ENCODE peak calls at places on chromosomes 12 and 14, in seven cellular contexts. M is mammary epithelial cell; K is cardiac muscle cell; W is ovary; Q is transverse colon; D is SJSA1; P is CD8-positive, alpha-beta T cell. F is an unnamed sample.

GRCh38 chr12:100959481-100959880 is 164.9 kb downstream of the ANO4 start:
- DNase-seq in M (peak; percentile 31), P (no peak), Q (no peak), K (no peak), W (no peak), D (no peak), F (no peak)

GRCh38 chr14:36022765-36023415 is 153.6 kb downstream of the PTCSC3 start:
- DNase-seq in M (no peak), Q (no peak), W (no peak), K (no peak), P (no peak), D (no peak), F (no peak)

GRCh38 chr12:46609281-46609623 is 216.5 kb downstream of the SLC38A4 start:
- DNase-seq in Q (no peak), K (no peak), D (peak; percentile 4), W (no peak), P (no peak), M (no peak), F (no peak)

GRCh38 chr14:50955373-50956043 is 11.2 kb upstream of the PYGL start:
- DNase-seq in M (peak; percentile 98), D (peak; percentile 87), K (peak; percentile 20), Q (peak; percentile 77), P (no peak), W (no peak), F (peak; percentile 80)

GRCh38 chr12:70246580-70246979 is 3.3 kb downstream of the CNOT2 start:
- DNase-seq in K (no peak), M (peak; percentile 12), Q (no peak), D (peak; percentile 43), W (no peak), P (no peak), F (no peak)

GRCh38 chr14:38000340-38000739 is 207.4 kb upstream of the SSTR1 start:
- DNase-seq in M (no peak), K (no peak), P (no peak), D (no peak), W (no peak), Q (no peak), F (no peak)

GRCh38 chr12:75908961-75909699 is 122.4 kb downstream of the PHLDA1 start:
- DNase-seq in D (peak; percentile 11), W (peak; percentile 69), P (no peak), Q (peak; percentile 37), M (no peak), K (no peak), F (peak; percentile 71)

GRCh38 chr14:100654814-100655795 is 67.9 kb upstream of the BEGAIN start:
- DNase-seq in D (no peak), K (peak; percentile 60), W (no peak), P (peak; percentile 65), Q (peak; percentile 56), M (peak; percentile 12), F (no peak)

GRCh38 chr14:102150636-102151195 is 11.0 kb downstream of the WDR20 start:
- DNase-seq in K (peak; percentile 21), M (no peak), D (no peak), W (no peak), Q (no peak), P (no peak), F (no peak)

GRCh38 chr12:62347922-62348650 is 87.9 kb downstream of the USP15 start:
- DNase-seq in M (no peak), K (no peak), W (no peak), P (no peak), Q (no peak), D (peak; percentile 92), F (no peak)

GRCh38 chr14:99612737-99613330 is 8.8 kb upstream of the CCDC85C start:
- DNase-seq in M (peak; percentile 94), W (no peak), K (no peak), D (no peak), P (no peak), Q (no peak), F (no peak)

GRCh38 chr14:100307215-100308111 is 1.2 kb upstream of the SLC25A29 start:
- DNase-seq in W (no peak), M (no peak), P (no peak), K (peak; percentile 43), D (no peak), Q (peak; percentile 32), F (no peak)

GRCh38 chr14:60862283-60862682 is 118.6 kb downstream of the TRMT5 start:
- DNase-seq in K (peak; percentile 65), W (no peak), M (peak; percentile 14), P (no peak), D (no peak), Q (peak; percentile 82), F (peak; percentile 54)

GRCh38 chr14:23168246-23168645 is 15.2 kb downstream of the SLC7A8 start:
- DNase-seq in D (no peak), W (no peak), Q (no peak), P (no peak), M (no peak), K (peak; percentile 40), F (no peak)

GRCh38 chr12:19695244-19696098 is 256.2 kb downstream of the AEBP2 start:
- DNase-seq in P (no peak), M (no peak), K (no peak), W (no peak), Q (no peak), D (no peak), F (no peak)

GRCh38 chr12:5889381-5890047 is 55.5 kb downstream of the ANO2 start:
- DNase-seq in Q (no peak), D (no peak), M (no peak), K (no peak), W (no peak), P (no peak), F (no peak)

GRCh38 chr12:13443498-13443897 is 247.0 kb downstream of the EMP1 start:
- DNase-seq in D (no peak), K (no peak), P (no peak), W (no peak), M (no peak), Q (no peak), F (no peak)

GRCh38 chr12:54759751-54760150 is 94.6 kb upstream of the MUCL1 start:
- DNase-seq in P (no peak), K (peak; percentile 24), Q (no peak), D (no peak), M (peak; percentile 52), W (no peak), F (no peak)

GRCh38 chr14:87615822-87616679 is 376.9 kb downstream of the GALC start:
- DNase-seq in Q (peak; percentile 8), D (peak; percentile 11), W (peak; percentile 15), M (peak; percentile 37), P (no peak), K (peak; percentile 80), F (no peak)

GRCh38 chr12:69511016-69511415 is 40.8 kb downstream of the FRS2 start:
- DNase-seq in K (no peak), D (no peak), W (no peak), M (no peak), Q (no peak), P (no peak), F (no peak)

GRCh38 chr12:85865905-85866304 is 8.2 kb upstream of the NTS start:
- DNase-seq in W (no peak), K (peak; percentile 8), D (no peak), Q (no peak), P (no peak), M (no peak), F (no peak)

DNA sequence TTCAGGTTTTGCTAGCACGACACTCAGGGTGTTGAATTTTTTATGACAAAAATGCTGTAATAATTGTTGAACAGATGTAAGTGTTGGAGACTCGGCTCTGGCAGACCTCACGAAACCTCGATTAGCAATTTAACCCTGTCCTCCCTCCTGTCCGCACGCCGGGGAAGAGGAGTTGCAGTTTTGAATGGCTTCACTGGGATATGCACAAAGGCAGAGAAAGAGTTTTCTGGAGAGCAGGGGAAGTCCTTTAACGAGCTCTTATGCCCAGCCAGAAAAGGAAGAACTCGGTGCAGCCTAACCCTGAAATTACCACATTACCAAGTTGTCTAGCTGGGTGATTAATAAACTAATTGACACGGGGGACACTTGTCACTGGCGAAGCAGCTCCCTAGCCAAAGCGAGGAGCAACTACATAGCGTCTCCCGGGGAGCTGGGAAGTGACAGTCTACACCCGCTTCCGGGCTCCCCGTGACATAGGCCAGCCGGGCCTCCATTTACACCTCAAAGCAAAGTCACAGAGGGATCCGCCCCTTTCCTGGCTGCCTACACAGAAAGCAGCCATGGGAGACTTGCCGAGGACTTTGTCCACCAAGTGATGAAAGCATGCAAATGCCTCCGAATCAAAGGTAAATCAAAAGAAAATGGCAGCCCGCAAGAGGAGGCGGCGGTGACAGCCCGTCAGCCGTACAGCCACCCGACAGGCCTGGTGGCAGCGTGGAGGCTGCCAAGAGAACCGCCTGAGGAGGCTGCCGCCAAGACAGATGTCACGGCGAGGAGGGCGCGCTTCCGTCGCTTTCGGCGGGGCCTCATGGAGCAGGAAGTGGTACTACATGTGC is 661.3 kb downstream of the VRK1 start:
- DNase-seq in P (peak; percentile 89), Q (peak; percentile 28), M (no peak), D (no peak), K (peak; percentile 21), W (no peak), F (peak; percentile 25)
- H3K4me3 ChIP-seq in P (peak overlapping the region; percentile 62), Q (peak overlapping the region; percentile 1), M (no peak overlapping the region), D (no peak overlapping the region), K (peak overlapping the region; percentile 6), W (no peak overlapping the region), F (peak overlapping the region; percentile 12)

GRCh38 chr12:10721654-10722501 is 1.2 kb downstream of the YBX3 start:
- DNase-seq in M (peak; percentile 97), W (peak; percentile 95), K (peak; percentile 71), D (peak; percentile 85), P (peak; percentile 63), Q (peak; percentile 88), F (peak; percentile 99)
- H3K4me1 ChIP-seq in M (peaks cover 45% of the 10 kb centered on the region), W (peaks cover 10% of the 10 kb centered on the region), K (peaks cover 38% of the 10 kb centered on the region), D (peaks cover 48% of the 10 kb centered on the region), P (peaks cover 25% of the 10 kb centered on the region), Q (peaks cover 20% of the 10 kb centered on the region), F (peaks cover 34% of the 10 kb centered on the region)

DNA sequence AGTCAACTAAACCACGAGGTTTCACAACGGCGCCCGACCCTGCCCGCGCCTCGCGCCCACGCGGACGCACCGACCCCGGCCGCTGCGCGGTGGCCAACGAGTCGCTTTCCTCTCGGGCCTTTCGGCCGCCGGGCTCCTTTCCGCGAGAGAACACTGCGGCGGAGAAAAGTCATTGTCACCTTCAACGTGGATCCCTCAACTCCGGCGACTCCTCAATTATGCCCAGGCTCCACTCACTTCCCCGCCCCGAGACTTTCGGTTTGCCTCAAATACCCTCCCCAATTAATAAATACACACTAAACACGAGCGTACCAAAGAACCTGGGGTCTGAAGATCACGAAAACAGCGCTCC is 450 bp downstream of the SINHCAF start:
- DNase-seq in M (no peak), W (peak; percentile 72), Q (no peak), K (no peak), D (no peak), P (no peak), F (no peak)
- H3K27ac ChIP-seq in M (peak overlapping the region; percentile 88), W (peak overlapping the region; percentile 67), Q (peak overlapping the region; percentile 95), K (peak overlapping the region; percentile 97), D (no peak overlapping the region), P (peak overlapping the region; percentile 96), F (peak overlapping the region; percentile 78)

GRCh38 chr12:124131671-124132058 is 158.7 kb downstream of the ZNF664 start:
- DNase-seq in Q (no peak), P (no peak), W (no peak), K (no peak), M (no peak), D (no peak), F (no peak)

GRCh38 chr12:124130717-124131670 is 158.0 kb downstream of the ZNF664 start:
- DNase-seq in M (no peak), D (no peak), W (no peak), K (no peak), Q (peak; percentile 34), P (no peak), F (no peak)

GRCh38 chr12:124142395-124143005 is 152.4 kb upstream of the RFLNA start:
- DNase-seq in P (no peak), D (no peak), Q (no peak), K (no peak), M (no peak), W (no peak), F (no peak)

GRCh38 chr12:124140889-124141550 is 153.9 kb upstream of the RFLNA start:
- DNase-seq in M (no peak), D (no peak), P (no peak), Q (no peak), W (no peak), K (no peak), F (no peak)

GRCh38 chr12:124136796-124137195 is 158.1 kb upstream of the RFLNA start:
- DNase-seq in Q (no peak), W (no peak), M (no peak), P (no peak), K (no peak), D (no peak), F (no peak)
- H3K4me3 ChIP-seq in Q (no peak overlapping the region), W (no peak overlapping the region), M (no peak overlapping the region), P (no peak overlapping the region), K (no peak overlapping the region), D (no peak overlapping the region), F (no peak overlapping the region)

F was measured in tibial artery.